ENCODE peak calls at places on chromosome 1, in eight cellular contexts. One of them, this sample, is unnamed.

GRCh38 chr1:43143441-43143888 is 28.6 kb downstream of the EBNA1BP2 start:
- DNase-seq in AG04450: no peak
- DNase-seq in upper lobe of left lung: no peak
- DNase-seq in testis: peak; percentile 63
- DNase-seq in colonic mucosa: no peak
- DNase-seq in CD8-positive, alpha-beta memory T cell: no peak
- DNase-seq in esophagus squamous epithelium: no peak
- DNase-seq in OCI-LY7: peak; percentile 22
- DNase-seq in this sample: no peak

GRCh38 chr1:27539901-27540861 is 50.2 kb upstream of the WASF2 start:
- DNase-seq in AG04450: no peak
- DNase-seq in upper lobe of left lung: no peak
- DNase-seq in testis: no peak
- DNase-seq in colonic mucosa: peak; percentile 62
- DNase-seq in CD8-positive, alpha-beta memory T cell: no peak
- DNase-seq in esophagus squamous epithelium: no peak
- DNase-seq in OCI-LY7: no peak
- DNase-seq in this sample: no peak

GRCh38 chr1:56758135-56758534 is 61.1 kb downstream of the FYB2 start:
- DNase-seq in AG04450: no peak
- DNase-seq in upper lobe of left lung: no peak
- DNase-seq in testis: peak; percentile 54
- DNase-seq in colonic mucosa: peak; percentile 25
- DNase-seq in CD8-positive, alpha-beta memory T cell: no peak
- DNase-seq in esophagus squamous epithelium: no peak
- DNase-seq in OCI-LY7: no peak
- DNase-seq in this sample: peak; percentile 21

GRCh38 chr1:180424848-180425457 is 77.4 kb downstream of the ACBD6 start:
- DNase-seq in AG04450: no peak
- DNase-seq in upper lobe of left lung: no peak
- DNase-seq in testis: no peak
- DNase-seq in colonic mucosa: no peak
- DNase-seq in CD8-positive, alpha-beta memory T cell: no peak
- DNase-seq in esophagus squamous epithelium: no peak
- DNase-seq in OCI-LY7: no peak
- DNase-seq in this sample: no peak

GRCh38 chr1:225896937-225897549 is 8.1 kb upstream of the LEFTY1 start:
- DNase-seq in AG04450: no peak
- DNase-seq in upper lobe of left lung: no peak
- DNase-seq in testis: no peak
- DNase-seq in colonic mucosa: peak; percentile 85
- DNase-seq in CD8-positive, alpha-beta memory T cell: peak; percentile 87
- DNase-seq in esophagus squamous epithelium: no peak
- DNase-seq in OCI-LY7: peak; percentile 85
- DNase-seq in this sample: peak; percentile 42

GRCh38 chr1:156475568-156476500 is 24.7 kb downstream of the MEF2D start:
- DNase-seq in AG04450: peak; percentile 93
- DNase-seq in upper lobe of left lung: peak; percentile 87
- DNase-seq in testis: peak; percentile 73
- DNase-seq in colonic mucosa: peak; percentile 73
- DNase-seq in CD8-positive, alpha-beta memory T cell: no peak
- DNase-seq in esophagus squamous epithelium: no peak
- DNase-seq in OCI-LY7: no peak
- DNase-seq in this sample: no peak

GRCh38 chr1:107132195-107132594 is 8.6 kb upstream of the NTNG1 start:
- DNase-seq in AG04450: no peak
- DNase-seq in upper lobe of left lung: no peak
- DNase-seq in testis: no peak
- DNase-seq in colonic mucosa: no peak
- DNase-seq in CD8-positive, alpha-beta memory T cell: no peak
- DNase-seq in esophagus squamous epithelium: no peak
- DNase-seq in OCI-LY7: peak; percentile 84
- DNase-seq in this sample: no peak

GRCh38 chr1:68168545-68169065 is 63.7 kb downstream of the WLS start:
- DNase-seq in AG04450: no peak
- DNase-seq in upper lobe of left lung: no peak
- DNase-seq in testis: no peak
- DNase-seq in colonic mucosa: no peak
- DNase-seq in CD8-positive, alpha-beta memory T cell: no peak
- DNase-seq in esophagus squamous epithelium: no peak
- DNase-seq in OCI-LY7: no peak
- DNase-seq in this sample: no peak

GRCh38 chr1:231039161-231040018 is 664 bp downstream of the FAM89A start:
- DNase-seq in AG04450: no peak
- DNase-seq in upper lobe of left lung: peak; percentile 90
- DNase-seq in testis: peak; percentile 14
- DNase-seq in colonic mucosa: peak; percentile 34
- DNase-seq in CD8-positive, alpha-beta memory T cell: peak; percentile 18
- DNase-seq in esophagus squamous epithelium: no peak
- DNase-seq in OCI-LY7: peak; percentile 21
- DNase-seq in this sample: peak; percentile 73

GRCh38 chr1:41559331-41559730 is 74.8 kb upstream of the EDN2 start:
- DNase-seq in AG04450: no peak
- DNase-seq in upper lobe of left lung: no peak
- DNase-seq in testis: no peak
- DNase-seq in colonic mucosa: no peak
- DNase-seq in CD8-positive, alpha-beta memory T cell: no peak
- DNase-seq in esophagus squamous epithelium: no peak
- DNase-seq in OCI-LY7: no peak
- DNase-seq in this sample: no peak
- H3K27ac ChIP-seq in AG04450: no peak overlapping the region
- H3K27ac ChIP-seq in upper lobe of left lung: no peak overlapping the region
- H3K27ac ChIP-seq in testis: no peak overlapping the region
- H3K27ac ChIP-seq in colonic mucosa: no peak overlapping the region
- H3K27ac ChIP-seq in CD8-positive, alpha-beta memory T cell: no peak overlapping the region
- H3K27ac ChIP-seq in esophagus squamous epithelium: no peak overlapping the region
- H3K27ac ChIP-seq in OCI-LY7: no peak overlapping the region
- H3K27ac ChIP-seq in this sample: no peak overlapping the region

GRCh38 chr1:178629549-178630154 is 95.4 kb upstream of the RALGPS2 start:
- DNase-seq in AG04450: no peak
- DNase-seq in upper lobe of left lung: no peak
- DNase-seq in testis: no peak
- DNase-seq in colonic mucosa: no peak
- DNase-seq in CD8-positive, alpha-beta memory T cell: no peak
- DNase-seq in esophagus squamous epithelium: no peak
- DNase-seq in OCI-LY7: no peak
- DNase-seq in this sample: no peak

GRCh38 chr1:178633068-178633467 is 92.0 kb upstream of the RALGPS2 start:
- DNase-seq in AG04450: peak; percentile 60
- DNase-seq in upper lobe of left lung: no peak
- DNase-seq in testis: no peak
- DNase-seq in colonic mucosa: no peak
- DNase-seq in CD8-positive, alpha-beta memory T cell: no peak
- DNase-seq in esophagus squamous epithelium: no peak
- DNase-seq in OCI-LY7: no peak
- DNase-seq in this sample: no peak

GRCh38 chr1:178630418-178630817 is 94.6 kb upstream of the RALGPS2 start:
- DNase-seq in AG04450: no peak
- DNase-seq in upper lobe of left lung: no peak
- DNase-seq in testis: no peak
- DNase-seq in colonic mucosa: no peak
- DNase-seq in CD8-positive, alpha-beta memory T cell: no peak
- DNase-seq in esophagus squamous epithelium: no peak
- DNase-seq in OCI-LY7: no peak
- DNase-seq in this sample: no peak

GRCh38 chr1:178634445-178634844 is 90.6 kb upstream of the RALGPS2 start:
- DNase-seq in AG04450: no peak
- DNase-seq in upper lobe of left lung: no peak
- DNase-seq in testis: no peak
- DNase-seq in colonic mucosa: no peak
- DNase-seq in CD8-positive, alpha-beta memory T cell: no peak
- DNase-seq in esophagus squamous epithelium: no peak
- DNase-seq in OCI-LY7: no peak
- DNase-seq in this sample: no peak

DNA sequence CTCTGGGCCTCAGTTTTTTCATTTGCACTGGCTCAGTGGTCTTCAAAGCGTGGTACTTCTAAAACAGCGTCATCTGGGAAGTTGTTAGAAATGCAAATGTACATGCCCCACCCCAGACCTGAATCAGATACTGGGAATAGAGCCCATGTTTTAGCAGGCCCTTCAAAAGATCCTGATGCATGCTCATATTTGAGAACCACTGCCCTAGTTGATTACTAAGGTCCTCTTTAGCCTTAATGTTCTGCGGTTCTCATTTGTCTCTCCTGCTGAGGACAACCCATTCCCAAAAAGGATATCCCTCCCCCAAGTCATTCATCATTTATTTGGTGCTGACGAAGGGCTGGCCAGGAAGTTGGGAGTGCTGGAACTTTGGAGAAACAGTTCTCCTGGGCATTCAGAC is 92.4 kb upstream of the RALGPS2 start:
- DNase-seq in AG04450: no peak
- DNase-seq in upper lobe of left lung: no peak
- DNase-seq in testis: no peak
- DNase-seq in colonic mucosa: no peak
- DNase-seq in CD8-positive, alpha-beta memory T cell: no peak
- DNase-seq in esophagus squamous epithelium: no peak
- DNase-seq in OCI-LY7: no peak
- DNase-seq in this sample: no peak
- H3K27ac ChIP-seq in AG04450: peak overlapping the region; percentile 25
- H3K27ac ChIP-seq in upper lobe of left lung: no peak overlapping the region
- H3K27ac ChIP-seq in testis: no peak overlapping the region
- H3K27ac ChIP-seq in colonic mucosa: no peak overlapping the region
- H3K27ac ChIP-seq in CD8-positive, alpha-beta memory T cell: no peak overlapping the region
- H3K27ac ChIP-seq in esophagus squamous epithelium: peak overlapping the region; percentile 50
- H3K27ac ChIP-seq in OCI-LY7: no peak overlapping the region
- H3K27ac ChIP-seq in this sample: no peak overlapping the region

DNA sequence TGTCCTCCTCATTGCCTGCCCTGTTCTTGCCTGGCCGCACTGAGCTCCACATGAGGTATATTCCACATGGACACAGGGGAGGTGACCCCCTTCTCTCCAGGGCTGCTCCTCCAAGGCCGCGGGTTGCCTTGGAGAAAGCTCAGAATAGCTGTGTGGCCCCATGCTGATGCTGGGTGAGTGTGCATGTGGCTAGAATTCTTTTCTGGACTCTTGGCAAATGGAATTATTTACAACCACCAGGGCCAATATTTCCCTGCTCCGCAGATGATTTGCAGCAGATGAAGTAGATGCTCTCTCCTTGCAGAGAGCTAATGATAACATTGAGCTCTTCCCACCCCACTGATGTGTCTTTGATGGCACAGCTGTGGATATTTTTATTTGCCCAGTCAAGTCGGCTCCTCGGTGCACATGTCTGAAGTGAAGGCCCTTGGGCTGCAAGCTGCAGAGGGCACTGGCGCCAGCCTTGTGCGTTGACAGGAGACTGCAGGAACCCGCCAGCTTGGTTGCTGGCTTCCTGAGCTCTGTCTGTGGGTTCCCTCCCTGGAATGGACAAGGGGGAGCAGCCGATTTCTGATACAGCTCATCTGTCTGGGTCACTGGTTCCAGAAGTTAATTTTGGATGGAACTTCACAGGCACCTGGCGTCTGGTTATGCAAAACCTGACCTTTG is 404.7 kb upstream of the VAMP3 start:
- DNase-seq in AG04450: no peak
- DNase-seq in upper lobe of left lung: no peak
- DNase-seq in testis: no peak
- DNase-seq in colonic mucosa: no peak
- DNase-seq in CD8-positive, alpha-beta memory T cell: no peak
- DNase-seq in esophagus squamous epithelium: no peak
- DNase-seq in OCI-LY7: no peak
- DNase-seq in this sample: no peak
- H3K27ac ChIP-seq in AG04450: no peak overlapping the region
- H3K27ac ChIP-seq in upper lobe of left lung: no peak overlapping the region
- H3K27ac ChIP-seq in testis: no peak overlapping the region
- H3K27ac ChIP-seq in colonic mucosa: no peak overlapping the region
- H3K27ac ChIP-seq in CD8-positive, alpha-beta memory T cell: no peak overlapping the region
- H3K27ac ChIP-seq in esophagus squamous epithelium: no peak overlapping the region
- H3K27ac ChIP-seq in OCI-LY7: no peak overlapping the region
- H3K27ac ChIP-seq in this sample: no peak overlapping the region

GRCh38 chr1:112793631-112794565 is 78.8 kb upstream of the PPM1J start:
- DNase-seq in AG04450: no peak
- DNase-seq in upper lobe of left lung: no peak
- DNase-seq in testis: peak; percentile 25
- DNase-seq in colonic mucosa: no peak
- DNase-seq in CD8-positive, alpha-beta memory T cell: no peak
- DNase-seq in esophagus squamous epithelium: no peak
- DNase-seq in OCI-LY7: no peak
- DNase-seq in this sample: no peak
- H3K27ac ChIP-seq in AG04450: no peak overlapping the region
- H3K27ac ChIP-seq in upper lobe of left lung: no peak overlapping the region
- H3K27ac ChIP-seq in testis: no peak overlapping the region
- H3K27ac ChIP-seq in colonic mucosa: no peak overlapping the region
- H3K27ac ChIP-seq in CD8-positive, alpha-beta memory T cell: peak overlapping the region; percentile 54
- H3K27ac ChIP-seq in esophagus squamous epithelium: no peak overlapping the region
- H3K27ac ChIP-seq in OCI-LY7: no peak overlapping the region
- H3K27ac ChIP-seq in this sample: peak overlapping the region; percentile 58